ENCODE peak calls at places on chromosomes 2 and 18, in five cellular contexts. One of them, this sample, is unnamed.

GRCh38 chr2:46878886-46879285 is 36.7 kb downstream of the MCFD2 start:
- DNase-seq in IMR-90: peak
- DNase-seq in SK-N-SH: peak
- DNase-seq in HepG2: peak
- DNase-seq in GM12878: no peak
- DNase-seq in this sample: no peak

GRCh38 chr2:217338306-217338916 is 478.5 kb upstream of the TNP1 start:
- DNase-seq in IMR-90: peak
- DNase-seq in SK-N-SH: peak
- DNase-seq in HepG2: peak
- DNase-seq in GM12878: no peak
- DNase-seq in this sample: no peak

GRCh38 chr18:37484893-37485834 is 80.4 kb downstream of the CELF4 start:
- DNase-seq in IMR-90: peak
- DNase-seq in SK-N-SH: no peak
- DNase-seq in HepG2: no peak
- DNase-seq in GM12878: no peak
- DNase-seq in this sample: peak

GRCh38 chr2:98043101-98043500 is 43.9 kb upstream of the VWA3B start:
- DNase-seq in IMR-90: no peak
- DNase-seq in SK-N-SH: no peak
- DNase-seq in HepG2: no peak
- DNase-seq in GM12878: no peak
- DNase-seq in this sample: no peak

GRCh38 chr18:12159446-12159845 is 65.8 kb downstream of the ANKRD62 start:
- DNase-seq in IMR-90: peak
- DNase-seq in SK-N-SH: no peak
- DNase-seq in HepG2: peak
- DNase-seq in GM12878: no peak
- DNase-seq in this sample: no peak

GRCh38 chr2:42241517-42241916 is 72.4 kb downstream of the EML4 start:
- DNase-seq in IMR-90: no peak
- DNase-seq in SK-N-SH: no peak
- DNase-seq in HepG2: no peak
- DNase-seq in GM12878: no peak
- DNase-seq in this sample: no peak

GRCh38 chr2:216758431-216759155 is 63.2 kb upstream of the IGFBP5 start:
- DNase-seq in IMR-90: no peak
- DNase-seq in SK-N-SH: no peak
- DNase-seq in HepG2: no peak
- DNase-seq in GM12878: no peak
- DNase-seq in this sample: no peak

GRCh38 chr2:72862239-72862988 is 24.8 kb upstream of the SPR start:
- DNase-seq in IMR-90: peak
- DNase-seq in SK-N-SH: peak
- DNase-seq in HepG2: peak
- DNase-seq in GM12878: peak
- DNase-seq in this sample: peak

GRCh38 chr2:136065907-136066306 is 52.0 kb downstream of the CXCR4 start:
- DNase-seq in IMR-90: no peak
- DNase-seq in SK-N-SH: no peak
- DNase-seq in HepG2: no peak
- DNase-seq in GM12878: no peak
- DNase-seq in this sample: no peak

GRCh38 chr2:10787176-10787968 is 25.2 kb downstream of the PDIA6 start:
- DNase-seq in IMR-90: no peak
- DNase-seq in SK-N-SH: peak
- DNase-seq in HepG2: peak
- DNase-seq in GM12878: no peak
- DNase-seq in this sample: no peak

GRCh38 chr2:236972491-236973379 is 113.0 kb upstream of the COPS8 start:
- DNase-seq in IMR-90: peak
- DNase-seq in SK-N-SH: no peak
- DNase-seq in HepG2: peak
- DNase-seq in GM12878: no peak
- DNase-seq in this sample: no peak

GRCh38 chr2:101351207-101351606 is 36.1 kb downstream of the CREG2 start:
- DNase-seq in IMR-90: no peak
- DNase-seq in SK-N-SH: no peak
- DNase-seq in HepG2: no peak
- DNase-seq in GM12878: no peak
- DNase-seq in this sample: no peak

GRCh38 chr2:227804970-227805369 is 8.7 kb upstream of the CCL20 start:
- DNase-seq in IMR-90: peak
- DNase-seq in SK-N-SH: no peak
- DNase-seq in HepG2: no peak
- DNase-seq in GM12878: no peak
- DNase-seq in this sample: no peak

GRCh38 chr2:8633735-8634313 is 48.0 kb upstream of the ID2 start:
- DNase-seq in IMR-90: peak
- DNase-seq in SK-N-SH: no peak
- DNase-seq in HepG2: peak
- DNase-seq in GM12878: no peak
- DNase-seq in this sample: no peak

GRCh38 chr2:232757905-232758304 is 18.5 kb downstream of the KCNJ13 start:
- DNase-seq in IMR-90: no peak
- DNase-seq in SK-N-SH: no peak
- DNase-seq in HepG2: no peak
- DNase-seq in GM12878: no peak
- DNase-seq in this sample: no peak

DNA sequence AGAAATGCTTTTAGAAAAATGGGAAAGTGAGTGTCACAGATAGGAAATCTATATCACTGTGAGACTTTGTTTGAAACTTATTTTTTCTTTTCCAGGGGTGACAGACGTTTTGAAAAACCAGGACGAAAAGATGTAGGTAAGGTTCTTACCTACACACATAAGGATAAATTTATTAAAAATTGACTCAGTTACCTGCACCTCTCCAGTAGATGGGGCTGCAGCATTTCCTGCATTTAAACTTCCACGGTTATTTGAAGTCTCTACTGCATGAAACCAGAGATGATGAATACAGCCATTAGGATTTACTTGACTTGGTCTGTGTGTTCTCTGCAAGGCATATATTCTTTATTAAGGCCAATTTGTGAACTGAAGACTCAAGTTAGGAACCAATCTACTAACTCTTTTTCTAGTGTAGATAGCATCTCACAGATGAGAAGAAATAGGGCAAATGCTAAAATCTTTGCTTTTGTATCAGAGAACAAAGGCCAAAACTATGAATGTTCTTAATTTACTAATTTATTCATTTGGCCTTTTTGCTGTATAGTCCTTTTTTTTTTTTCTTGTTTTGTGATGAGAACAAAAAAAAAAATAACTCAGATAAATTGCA is 15.0 kb downstream of the KCNJ13 start:
- DNase-seq in IMR-90: peak
- DNase-seq in SK-N-SH: peak
- DNase-seq in HepG2: peak
- DNase-seq in GM12878: no peak
- DNase-seq in this sample: peak
- TF ChIP-seq MXI1 in IMR-90: no peak
- TF ChIP-seq MXI1 in SK-N-SH: no peak
- TF ChIP-seq MXI1 in HepG2: no peak
- TF ChIP-seq MXI1 in GM12878: no peak
- TF ChIP-seq MXI1 in this sample: no peak

DNA sequence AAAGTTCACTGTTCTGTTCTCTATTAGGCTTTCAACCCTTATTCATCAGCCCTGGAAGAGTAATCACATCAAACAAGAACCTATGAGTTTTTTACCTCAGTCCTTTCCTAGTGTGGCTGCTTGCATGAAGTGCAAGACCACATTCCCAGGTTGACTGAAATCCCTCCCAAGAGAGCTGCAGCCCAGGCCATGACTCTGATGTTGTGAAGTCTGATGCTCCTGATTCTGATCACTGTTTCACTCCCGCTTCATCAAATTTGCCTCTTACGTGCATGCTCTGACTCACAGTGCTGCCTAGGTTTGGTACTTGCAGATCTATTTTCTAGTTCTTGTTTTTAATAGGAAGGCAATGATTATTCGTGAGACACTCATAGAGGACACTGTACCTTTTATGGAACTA is 58.2 kb upstream of the DSEL start:
- DNase-seq in IMR-90: no peak
- DNase-seq in SK-N-SH: no peak
- DNase-seq in HepG2: no peak
- DNase-seq in GM12878: no peak
- DNase-seq in this sample: no peak
- TF ChIP-seq MXI1 in IMR-90: no peak
- TF ChIP-seq MXI1 in SK-N-SH: no peak
- TF ChIP-seq MXI1 in HepG2: no peak
- TF ChIP-seq MXI1 in GM12878: no peak
- TF ChIP-seq MXI1 in this sample: no peak

DNA sequence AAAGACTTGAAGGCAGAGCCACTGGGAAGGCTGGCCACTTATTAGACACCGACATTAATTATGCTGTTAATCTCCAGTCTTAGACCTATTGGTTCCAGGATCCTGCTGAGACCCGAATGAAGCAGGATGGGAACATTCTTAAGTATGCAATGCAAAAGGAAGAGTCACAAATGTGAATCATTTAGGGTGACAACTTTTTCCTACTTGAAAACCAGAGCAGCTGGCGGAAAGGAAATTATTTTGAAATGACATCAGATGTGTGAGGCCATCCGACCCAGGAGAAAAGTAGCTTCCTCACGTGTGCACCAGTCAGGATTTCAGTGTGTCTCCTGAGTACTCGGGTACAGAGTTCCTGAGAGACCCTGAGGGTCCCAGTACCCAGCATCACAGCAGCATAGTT is 222.9 kb upstream of the NCKAP5 start:
- DNase-seq in IMR-90: peak
- DNase-seq in SK-N-SH: no peak
- DNase-seq in HepG2: no peak
- DNase-seq in GM12878: no peak
- DNase-seq in this sample: no peak
- TF ChIP-seq MXI1 in IMR-90: no peak
- TF ChIP-seq MXI1 in SK-N-SH: no peak
- TF ChIP-seq MXI1 in HepG2: no peak
- TF ChIP-seq MXI1 in GM12878: no peak
- TF ChIP-seq MXI1 in this sample: no peak

GRCh38 chr18:47397671-47398319 is 146.3 kb upstream of the SKOR2 start:
- DNase-seq in IMR-90: no peak
- DNase-seq in SK-N-SH: peak
- DNase-seq in HepG2: peak
- DNase-seq in GM12878: no peak
- DNase-seq in this sample: peak
- TF ChIP-seq MXI1 in IMR-90: no peak
- TF ChIP-seq MXI1 in SK-N-SH: no peak
- TF ChIP-seq MXI1 in HepG2: no peak
- TF ChIP-seq MXI1 in GM12878: no peak
- TF ChIP-seq MXI1 in this sample: no peak

DNA sequence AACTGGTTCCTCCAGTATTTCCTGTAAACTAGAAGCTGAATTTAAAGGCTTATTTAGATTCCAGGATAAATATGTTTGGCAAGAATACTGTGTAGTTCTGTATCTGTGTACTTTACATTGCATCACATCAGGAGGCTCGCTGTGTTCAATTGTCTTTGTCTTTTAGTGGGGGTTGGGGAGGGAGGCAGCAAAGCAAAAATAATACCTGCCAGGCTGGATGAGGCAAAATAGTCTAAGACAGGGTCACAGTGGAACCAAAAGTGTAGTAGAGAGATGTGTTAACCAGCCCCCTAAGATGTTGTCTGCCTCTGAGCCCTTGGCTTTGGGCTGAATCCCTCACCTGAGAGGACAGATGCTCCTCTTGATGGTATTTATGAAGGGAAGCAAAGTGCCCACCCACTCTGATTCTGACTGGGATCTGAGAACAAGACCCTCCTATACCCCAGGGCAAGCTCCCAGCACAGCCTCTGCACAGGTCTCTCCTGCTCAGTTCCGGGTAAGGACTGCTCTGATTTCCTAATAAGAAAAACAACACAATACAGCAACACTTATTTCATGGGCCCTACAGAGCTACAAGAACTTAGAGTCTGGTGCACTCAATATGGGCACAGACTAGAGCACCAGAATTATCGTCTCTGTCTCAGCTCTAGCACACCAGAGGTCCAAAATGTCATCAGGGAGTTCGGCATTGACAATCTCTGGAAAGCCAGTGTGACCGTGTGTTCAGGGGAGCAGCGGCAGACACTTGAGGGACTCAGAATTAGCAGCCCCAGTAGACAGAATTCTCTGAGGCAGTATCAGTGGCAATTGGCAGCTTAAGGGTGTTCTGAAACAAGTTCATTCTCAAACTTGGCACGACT is 7.2 kb upstream of the AFTPH start:
- DNase-seq in IMR-90: no peak
- DNase-seq in SK-N-SH: no peak
- DNase-seq in HepG2: peak
- DNase-seq in GM12878: no peak
- DNase-seq in this sample: no peak
- TF ChIP-seq MXI1 in IMR-90: no peak
- TF ChIP-seq MXI1 in SK-N-SH: no peak
- TF ChIP-seq MXI1 in HepG2: no peak
- TF ChIP-seq MXI1 in GM12878: no peak
- TF ChIP-seq MXI1 in this sample: no peak

GRCh38 chr18:35268811-35269210 is 21.2 kb downstream of the ZSCAN30 start:
- DNase-seq in IMR-90: no peak
- DNase-seq in SK-N-SH: no peak
- DNase-seq in HepG2: no peak
- DNase-seq in GM12878: no peak
- DNase-seq in this sample: no peak

GRCh38 chr18:35271656-35272055 is 18.4 kb downstream of the ZSCAN30 start:
- DNase-seq in IMR-90: no peak
- DNase-seq in SK-N-SH: no peak
- DNase-seq in HepG2: no peak
- DNase-seq in GM12878: no peak
- DNase-seq in this sample: no peak

GRCh38 chr18:35267161-35267651 is 22.8 kb downstream of the ZSCAN30 start:
- DNase-seq in IMR-90: no peak
- DNase-seq in SK-N-SH: peak
- DNase-seq in HepG2: no peak
- DNase-seq in GM12878: no peak
- DNase-seq in this sample: no peak

GRCh38 chr18:35264409-35264808 is 23.6 kb downstream of the ZNF397 start:
- DNase-seq in IMR-90: no peak
- DNase-seq in SK-N-SH: no peak
- DNase-seq in HepG2: no peak
- DNase-seq in GM12878: no peak
- DNase-seq in this sample: no peak

GRCh38 chr18:35267809-35268208 is 22.2 kb downstream of the ZSCAN30 start:
- DNase-seq in IMR-90: no peak
- DNase-seq in SK-N-SH: peak
- DNase-seq in HepG2: no peak
- DNase-seq in GM12878: no peak
- DNase-seq in this sample: no peak
- TF ChIP-seq MXI1 in IMR-90: no peak
- TF ChIP-seq MXI1 in SK-N-SH: no peak
- TF ChIP-seq MXI1 in HepG2: no peak
- TF ChIP-seq MXI1 in GM12878: no peak
- TF ChIP-seq MXI1 in this sample: no peak